ENCODE peak calls at places on chromosomes 5 and 9, in eight cellular contexts. Y is CD8-positive, alpha-beta memory T cell; Z is effector memory CD4-positive, alpha-beta T cell; E is cardiac fibroblast; A is IMR-90; Q is A549; V is SJSA1; P is spleen. O is an unnamed sample.

GRCh38 chr9:119802115-119802514 is 432.9 kb upstream of the BRINP1 start:
- DNase-seq in Y (no peak), Z (no peak), E (no peak), A (no peak), Q (no peak), V (no peak), P (no peak), O (no peak)

GRCh38 chr5:176570044-176570443 is 20.9 kb downstream of the CDHR2 start:
- DNase-seq in Y (no peak), Z (no peak), E (peak), A (peak), Q (peak), V (no peak), P (no peak), O (peak)

GRCh38 chr9:89730715-89731114 is 125.9 kb downstream of the GADD45G start:
- DNase-seq in Y (no peak), Z (no peak), E (no peak), A (no peak), Q (no peak), V (no peak), P (no peak), O (no peak)

GRCh38 chr9:126694206-126695081 is 80.7 kb downstream of the LMX1B start:
- DNase-seq in Y (no peak), Z (no peak), E (no peak), A (no peak), Q (no peak), V (no peak), P (peak), O (no peak)

GRCh38 chr9:126474201-126474765 is 139.4 kb upstream of the LMX1B start:
- DNase-seq in Y (no peak), Z (no peak), E (peak), A (peak), Q (no peak), V (peak), P (no peak), O (peak)

GRCh38 chr5:158606228-158606627 is 493.5 kb downstream of the EBF1 start:
- DNase-seq in Y (no peak), Z (no peak), E (no peak), A (no peak), Q (no peak), V (no peak), P (no peak), O (no peak)

GRCh38 chr5:152142845-152143469 is 218.3 kb upstream of the GLRA1 start:
- DNase-seq in Y (peak), Z (peak), E (peak), A (peak), Q (peak), V (peak), P (peak), O (peak)

GRCh38 chr5:111495159-111495558 is 17.2 kb downstream of the STARD4 start:
- DNase-seq in Y (no peak), Z (no peak), E (no peak), A (no peak), Q (no peak), V (no peak), P (no peak), O (no peak)

GRCh38 chr5:178216088-178216534 is 11.8 kb downstream of the HNRNPAB start:
- DNase-seq in Y (no peak), Z (no peak), E (no peak), A (no peak), Q (no peak), V (no peak), P (no peak), O (no peak)

GRCh38 chr5:9761706-9762105 is 131.6 kb upstream of the TAS2R1 start:
- DNase-seq in Y (no peak), Z (no peak), E (no peak), A (no peak), Q (no peak), V (no peak), P (no peak), O (no peak)

GRCh38 chr9:77915744-77916143 is 115.9 kb downstream of the GNAQ start:
- DNase-seq in Y (no peak), Z (no peak), E (no peak), A (no peak), Q (no peak), V (no peak), P (no peak), O (no peak)

GRCh38 chr9:80811003-80811402 is 878.3 kb downstream of the TLE1 start:
- DNase-seq in Y (no peak), Z (no peak), E (peak), A (peak), Q (no peak), V (no peak), P (no peak), O (no peak)

GRCh38 chr5:147336871-147337270 is 102.0 kb downstream of the STK32A start:
- DNase-seq in Y (no peak), Z (no peak), E (no peak), A (no peak), Q (no peak), V (no peak), P (no peak), O (no peak)

GRCh38 chr5:157558089-157558595 is 17.4 kb downstream of the ADAM19 start:
- DNase-seq in Y (no peak), Z (no peak), E (peak), A (peak), Q (no peak), V (peak), P (no peak), O (peak)

GRCh38 chr5:16884595-16884994 is 51.5 kb downstream of the MYO10 start:
- DNase-seq in Y (no peak), Z (no peak), E (no peak), A (no peak), Q (no peak), V (no peak), P (no peak), O (no peak)

GRCh38 chr5:119398713-119399492 is 43.1 kb downstream of the TNFAIP8 start:
- DNase-seq in Y (no peak), Z (no peak), E (peak), A (no peak), Q (peak), V (no peak), P (no peak), O (peak)

GRCh38 chr9:137423810-137424291 is 658 bp downstream of the NOXA1 start:
- DNase-seq in Y (no peak), Z (no peak), E (no peak), A (no peak), Q (no peak), V (no peak), P (peak), O (no peak)

GRCh38 chr5:17156463-17156862 is 61.0 kb upstream of the BASP1 start:
- DNase-seq in Y (no peak), Z (no peak), E (peak), A (peak), Q (no peak), V (no peak), P (no peak), O (no peak)

GRCh38 chr5:73122875-73123810 is 2.8 kb downstream of the TMEM171 start:
- DNase-seq in Y (no peak), Z (no peak), E (peak), A (peak), Q (no peak), V (peak), P (no peak), O (peak)

GRCh38 chr9:122354536-122355199 is 16.2 kb upstream of the PTGS1 start:
- DNase-seq in Y (no peak), Z (no peak), E (no peak), A (no peak), Q (no peak), V (no peak), P (peak), O (no peak)

GRCh38 chr9:117184173-117184572 is 230.7 kb downstream of the ASTN2 start:
- DNase-seq in Y (no peak), Z (no peak), E (no peak), A (no peak), Q (no peak), V (no peak), P (no peak), O (no peak)

GRCh38 chr5:92704590-92704989 is 876.4 kb downstream of the NR2F1-AS1 start:
- DNase-seq in Y (no peak), Z (no peak), E (no peak), A (peak), Q (no peak), V (no peak), P (no peak), O (no peak)

GRCh38 chr5:10831416-10831815 is 70.4 kb upstream of the DAP start:
- DNase-seq in Y (no peak), Z (no peak), E (peak), A (peak), Q (no peak), V (peak), P (no peak), O (peak)

GRCh38 chr5:96151891-96152290 is 190.2 kb upstream of the ELL2 start:
- DNase-seq in Y (no peak), Z (no peak), E (no peak), A (peak), Q (no peak), V (no peak), P (no peak), O (no peak)

GRCh38 chr5:141383345-141383744 is 803 bp downstream of the PCDHGA7 start:
- DNase-seq in Y (no peak), Z (no peak), E (no peak), A (no peak), Q (no peak), V (no peak), P (no peak), O (no peak)

GRCh38 chr9:121464968-121465367 is 34.7 kb downstream of the GGTA1 start:
- DNase-seq in Y (no peak), Z (no peak), E (no peak), A (no peak), Q (peak), V (no peak), P (no peak), O (no peak)

GRCh38 chr9:121362813-121363585 is 7.1 kb downstream of the STOM start:
- DNase-seq in Y (no peak), Z (no peak), E (peak), A (peak), Q (peak), V (peak), P (no peak), O (peak)

GRCh38 chr5:154478752-154479159 is 729 bp upstream of the HAND1 start:
- DNase-seq in Y (no peak), Z (no peak), E (no peak), A (no peak), Q (no peak), V (no peak), P (no peak), O (no peak)

GRCh38 chr5:144134181-144134827 is 36.2 kb downstream of the YIPF5 start:
- DNase-seq in Y (no peak), Z (no peak), E (no peak), A (no peak), Q (no peak), V (no peak), P (no peak), O (no peak)

GRCh38 chr9:3528466-3528865 is 2.7 kb upstream of the RFX3 start:
- DNase-seq in Y (peak), Z (peak), E (no peak), A (no peak), Q (no peak), V (no peak), P (no peak), O (no peak)

GRCh38 chr5:907366-907765 is 14.7 kb downstream of the TRIP13 start:
- DNase-seq in Y (no peak), Z (no peak), E (no peak), A (no peak), Q (no peak), V (no peak), P (peak), O (no peak)

GRCh38 chr5:40447438-40447837 is 232.3 kb upstream of the PTGER4 start:
- DNase-seq in Y (no peak), Z (no peak), E (peak), A (peak), Q (no peak), V (no peak), P (no peak), O (peak)

GRCh38 chr5:151001436-151001835 is 19.0 kb upstream of the GPX3 start:
- DNase-seq in Y (no peak), Z (no peak), E (no peak), A (no peak), Q (no peak), V (no peak), P (no peak), O (no peak)

GRCh38 chr9:74742792-74743389 is 144.8 kb downstream of the TRPM6 start:
- DNase-seq in Y (no peak), Z (no peak), E (peak), A (peak), Q (peak), V (no peak), P (no peak), O (peak)

GRCh38 chr9:93007529-93008058 is 50.9 kb upstream of the SUSD3 start:
- DNase-seq in Y (no peak), Z (no peak), E (no peak), A (no peak), Q (no peak), V (no peak), P (no peak), O (no peak)

GRCh38 chr9:114096041-114096511 is 3.0 kb downstream of the KIF12 start:
- DNase-seq in Y (no peak), Z (no peak), E (no peak), A (no peak), Q (no peak), V (no peak), P (peak), O (no peak)

GRCh38 chr9:101705135-101705661 is 33.2 kb downstream of the GRIN3A start:
- DNase-seq in Y (no peak), Z (no peak), E (peak), A (no peak), Q (peak), V (peak), P (peak), O (peak)

GRCh38 chr9:131677445-131678180 is 62.3 kb downstream of the RAPGEF1 start:
- DNase-seq in Y (no peak), Z (no peak), E (peak), A (peak), Q (no peak), V (peak), P (no peak), O (peak)
- H3K4me3 ChIP-seq in Y (peak), Z (peak), E (no peak), A (peak), Q (no peak), V (no peak), P (peak), O (peak)

GRCh38 chr9:91063471-91063870 is 261.9 kb downstream of the SYK start:
- DNase-seq in Y (no peak), Z (no peak), E (no peak), A (no peak), Q (no peak), V (no peak), P (no peak), O (no peak)

GRCh38 chr9:91056917-91057316 is 255.3 kb downstream of the SYK start:
- DNase-seq in Y (no peak), Z (no peak), E (peak), A (peak), Q (no peak), V (peak), P (no peak), O (peak)

GRCh38 chr9:91059713-91060112 is 258.1 kb downstream of the SYK start:
- DNase-seq in Y (no peak), Z (no peak), E (peak), A (no peak), Q (no peak), V (peak), P (no peak), O (peak)

GRCh38 chr9:91062281-91062680 is 260.7 kb downstream of the SYK start:
- DNase-seq in Y (no peak), Z (no peak), E (no peak), A (no peak), Q (no peak), V (no peak), P (no peak), O (no peak)

DNA sequence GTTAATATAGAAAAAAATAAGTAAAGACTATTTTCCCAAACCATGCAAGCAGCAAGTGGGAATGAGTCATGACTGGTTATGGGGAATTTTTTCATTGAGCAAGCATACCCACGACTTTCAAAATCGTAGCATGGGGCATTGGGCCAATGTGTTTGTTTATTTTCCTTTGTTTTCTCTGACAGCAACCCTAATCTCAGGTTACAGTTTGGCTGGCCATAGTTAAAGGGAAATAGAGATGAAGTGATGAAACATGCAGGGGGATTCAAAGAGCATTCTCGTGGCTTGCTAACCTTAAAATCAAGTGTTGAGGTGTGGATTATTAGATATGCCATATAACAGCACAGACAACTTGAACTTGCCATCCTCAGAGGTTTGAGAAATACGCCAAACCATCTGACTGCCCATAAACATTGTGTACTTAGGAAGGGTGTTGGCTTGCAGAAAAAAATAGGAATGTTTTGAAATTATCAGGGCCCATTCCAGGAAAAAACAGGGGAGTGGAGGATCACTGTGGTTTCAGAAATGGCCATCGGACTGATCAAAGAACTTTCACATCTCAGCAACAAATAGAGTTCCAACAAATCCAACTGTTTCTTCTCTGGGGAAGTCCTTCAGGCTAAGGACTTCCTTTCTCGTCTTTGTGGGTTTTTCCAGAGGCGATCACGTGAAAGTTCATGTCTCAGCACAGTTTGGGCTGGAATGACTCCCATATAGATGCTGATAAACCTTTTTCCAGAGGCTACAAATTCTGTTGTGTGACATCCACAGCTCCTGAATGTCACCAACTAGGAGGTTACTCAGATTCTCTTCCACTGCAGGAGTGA is 259.1 kb downstream of the SYK start:
- DNase-seq in Y (no peak), Z (no peak), E (peak), A (peak), Q (peak), V (peak), P (no peak), O (peak)
- H3K4me3 ChIP-seq in Y (no peak), Z (no peak), E (peak), A (no peak), Q (peak), V (no peak), P (no peak), O (peak)

GRCh38 chr9:83955985-83956287 is 24.1 kb downstream of the HNRNPK start:
- DNase-seq in Y (no peak), Z (no peak), E (no peak), A (no peak), Q (peak), V (no peak), P (no peak), O (no peak)
- H3K4me3 ChIP-seq in Y (peak), Z (peak), E (peak), A (peak), Q (peak), V (peak), P (peak), O (peak)

DNA sequence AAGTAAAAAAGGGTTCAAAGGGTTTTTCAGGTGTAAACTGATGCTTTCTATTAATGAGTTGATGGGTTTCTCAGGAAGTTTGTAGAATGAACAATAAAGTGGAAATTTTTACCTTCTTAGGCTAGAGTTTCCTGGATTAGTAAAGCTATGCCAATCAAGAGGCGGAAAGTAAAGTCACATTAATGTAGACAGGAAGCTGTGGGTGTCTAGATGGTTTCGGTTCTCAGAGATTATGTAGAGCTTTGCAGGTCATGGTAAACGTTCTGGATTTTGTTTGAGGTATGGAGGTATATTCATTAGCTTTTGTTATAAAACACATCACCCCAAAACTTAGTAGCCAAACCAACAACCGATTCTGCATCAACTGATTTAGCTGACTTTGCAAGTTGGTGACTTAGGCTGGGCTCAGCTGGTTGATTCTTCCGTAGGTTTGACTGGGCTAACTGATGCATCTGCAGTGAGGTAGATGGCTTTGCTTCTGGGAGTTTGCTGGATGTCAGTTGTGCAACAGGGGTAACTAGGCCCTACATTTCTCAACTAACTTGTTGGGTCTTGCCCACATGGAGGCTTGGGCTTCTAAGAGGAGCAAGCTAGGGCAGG is 273.8 kb downstream of the MSX2 start:
- DNase-seq in Y (no peak), Z (no peak), E (no peak), A (no peak), Q (no peak), V (no peak), P (no peak), O (no peak)
- H3K4me3 ChIP-seq in Y (no peak), Z (no peak), E (no peak), A (no peak), Q (no peak), V (no peak), P (no peak), O (no peak)

GRCh38 chr5:106677057-106677456 is 993.7 kb downstream of the EFNA5 start:
- DNase-seq in Y (no peak), Z (no peak), E (no peak), A (no peak), Q (no peak), V (no peak), P (no peak), O (no peak)

GRCh38 chr5:106675674-106676073 is 995.1 kb downstream of the EFNA5 start:
- DNase-seq in Y (no peak), Z (no peak), E (no peak), A (peak), Q (no peak), V (no peak), P (no peak), O (no peak)

GRCh38 chr5:106680330-106680729 is 990.4 kb downstream of the EFNA5 start:
- DNase-seq in Y (no peak), Z (no peak), E (peak), A (no peak), Q (no peak), V (no peak), P (no peak), O (no peak)
- H3K4me3 ChIP-seq in Y (no peak), Z (no peak), E (no peak), A (no peak), Q (no peak), V (no peak), P (peak), O (no peak)

GRCh38 chr9:135320331-135320730 is 159.3 kb upstream of the PPP1R26 start:
- DNase-seq in Y (no peak), Z (no peak), E (no peak), A (no peak), Q (no peak), V (no peak), P (no peak), O (no peak)
- H3K4me3 ChIP-seq in Y (no peak), Z (no peak), E (no peak), A (no peak), Q (no peak), V (no peak), P (no peak), O (no peak)

GRCh38 chr9:115615821-115616665 is 498.1 kb upstream of the TNC start:
- DNase-seq in Y (no peak), Z (no peak), E (peak), A (peak), Q (peak), V (peak), P (no peak), O (peak)
- H3K4me3 ChIP-seq in Y (no peak), Z (no peak), E (no peak), A (no peak), Q (no peak), V (no peak), P (no peak), O (no peak)

O was measured in AG10803.